ENCODE peak calls at places on chromosomes 16 and 17, in five cellular contexts. O, F, A, M and K are unnamed samples.
A peak's percentile ranks its signal among the peaks of the same experiment; 100 is the strongest.

GRCh38 chr17:52604105-52604504 is 445.6 kb upstream of the CA10 start:
- DNase-seq in F (no peak), O (no peak), M (no peak), A (no peak), K (no peak)

GRCh38 chr17:40901981-40902862 is 17.2 kb upstream of the KRT20 start:
- DNase-seq in A (no peak), O (no peak), F (peak; percentile 61), M (no peak), K (no peak)

GRCh38 chr17:44304651-44305050 is 3.8 kb upstream of the RUNDC3A start:
- DNase-seq in M (no peak), F (no peak), A (no peak), O (no peak), K (no peak)

GRCh38 chr16:70294385-70295029 is 4.5 kb upstream of the DDX19B start:
- DNase-seq in A (no peak), M (no peak), F (no peak), O (no peak), K (no peak)

GRCh38 chr16:82972520-82972919 is 345.8 kb downstream of the CDH13 start:
- DNase-seq in F (no peak), M (no peak), A (no peak), O (no peak), K (no peak)

GRCh38 chr17:13024526-13025263 is 6.9 kb upstream of the ELAC2 start:
- DNase-seq in F (no peak), O (peak; percentile 16), M (no peak), A (peak; percentile 52), K (no peak)

GRCh38 chr17:39144414-39144813 is 7.0 kb downstream of the PLXDC1 start:
- DNase-seq in O (peak; percentile 84), A (no peak), F (no peak), M (no peak), K (peak; percentile 30)

GRCh38 chr16:27355610-27356009 is 41.8 kb downstream of the IL4R start:
- DNase-seq in A (peak; percentile 18), F (no peak), O (no peak), M (no peak), K (no peak)

GRCh38 chr17:45043268-45043681 is 8.2 kb downstream of the DCAKD start:
- DNase-seq in O (no peak), F (no peak), A (no peak), M (no peak), K (no peak)

GRCh38 chr17:42112552-42113176 is at the start of gene DHX58:
- DNase-seq in M (no peak), O (peak; percentile 53), F (no peak), A (peak; percentile 73), K (no peak)

GRCh38 chr16:11748404-11749254 is 6.0 kb upstream of the TXNDC11 start:
- DNase-seq in F (no peak), O (no peak), M (no peak), A (no peak), K (no peak)

GRCh38 chr16:52074133-52074532 is 472.8 kb downstream of the TOX3 start:
- DNase-seq in A (no peak), F (no peak), O (no peak), M (no peak), K (no peak)

GRCh38 chr17:45782889-45783592 is 1.1 kb upstream of the CRHR1 start:
- DNase-seq in O (no peak), F (no peak), A (peak; percentile 6), M (no peak), K (no peak)

GRCh38 chr16:71807905-71808592 is 585 bp downstream of the AP1G1 start:
- DNase-seq in M (no peak), A (no peak), O (no peak), F (no peak), K (no peak)

GRCh38 chr16:67528222-67528869 is at the start of gene RIPOR1:
- DNase-seq in A (peak; percentile 45), O (no peak), M (no peak), F (no peak), K (no peak)

GRCh38 chr17:19003966-19004600 is 481 bp downstream of the FAM83G start:
- DNase-seq in M (no peak), O (no peak), F (no peak), A (peak; percentile 72), K (no peak)

GRCh38 chr16:8510160-8510559 is 80.2 kb downstream of the TMEM114 start:
- DNase-seq in O (no peak), F (no peak), M (no peak), A (no peak), K (no peak)

GRCh38 chr16:48244080-48244862 is at the start of gene LONP2:
- DNase-seq in F (peak; percentile 48), O (peak; percentile 55), A (peak; percentile 75), M (peak; percentile 62), K (peak; percentile 57)

GRCh38 chr16:12629271-12629670 is 174.4 kb downstream of the CPPED1 start:
- DNase-seq in M (no peak), O (no peak), F (no peak), A (no peak), K (no peak)

GRCh38 chr17:35540589-35541404 is 3.3 kb upstream of the SLFN12L start:
- DNase-seq in O (no peak), A (peak; percentile 20), M (no peak), F (no peak), K (peak; percentile 16)

GRCh38 chr17:17151962-17152361 is 54.2 kb downstream of the PLD6 start:
- DNase-seq in A (no peak), F (peak; percentile 72), O (peak; percentile 72), M (peak; percentile 86), K (no peak)

GRCh38 chr17:74332017-74332650 is 6.1 kb downstream of the KIF19 start:
- DNase-seq in F (no peak), M (no peak), A (no peak), O (no peak), K (no peak)

GRCh38 chr17:76353004-76353598 is 615 bp downstream of the PRPSAP1 start:
- DNase-seq in O (no peak), M (no peak), A (peak; percentile 2), F (no peak), K (no peak)

GRCh38 chr17:42690596-42690995 is 8.3 kb downstream of the CNTNAP1 start:
- DNase-seq in F (no peak), O (no peak), A (no peak), M (no peak), K (no peak)

GRCh38 chr16:89489731-89490385 is 503 bp downstream of the ANKRD11 start:
- DNase-seq in O (no peak), F (no peak), A (no peak), M (no peak), K (no peak)

GRCh38 chr16:30680326-30680725 is 18.6 kb upstream of the SRCAP start:
- DNase-seq in M (no peak), F (no peak), O (no peak), A (no peak), K (no peak)

DNA sequence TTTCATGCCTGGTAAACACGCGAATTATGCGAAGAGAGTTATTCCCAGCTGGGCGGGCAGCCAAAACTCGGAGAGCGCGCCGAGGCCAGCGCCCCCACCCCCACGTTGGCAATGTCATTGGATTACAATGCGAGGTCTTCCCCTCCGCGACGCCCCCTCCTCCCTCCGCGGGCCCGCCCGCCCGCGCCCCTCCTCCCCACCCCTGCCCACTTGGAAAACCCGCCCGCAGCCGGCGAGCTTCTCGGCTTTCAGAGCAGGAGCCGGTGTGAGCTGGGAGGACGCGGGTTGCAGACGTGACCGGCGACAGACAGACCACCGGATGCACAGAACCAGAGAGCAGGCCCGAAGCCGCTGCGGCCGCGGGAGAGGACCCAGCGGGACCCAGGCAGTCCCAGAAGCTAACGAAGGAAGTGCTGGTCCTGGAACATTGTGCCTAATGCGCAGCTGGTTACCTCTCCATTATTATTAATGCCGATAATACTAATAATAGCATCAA is 4.0 kb downstream of the NOG start:
- DNase-seq in F (no peak), O (no peak), M (no peak), A (no peak), K (no peak)
- H3K27me3 ChIP-seq in F (peaks cover 3% of the 10 kb centered on the region), O (peaks cover 3% of the 10 kb centered on the region), M (no peaks in the 10 kb centered on the region), A (peaks cover 44% of the 10 kb centered on the region), K (peaks cover 13% of the 10 kb centered on the region)

GRCh38 chr17:49967621-49968379 is 1.2 kb upstream of the DLX4 start:
- DNase-seq in F (no peak), M (no peak), A (no peak), O (no peak), K (no peak)

GRCh38 chr17:49969794-49970389 is 902 bp downstream of the DLX4 start:
- DNase-seq in F (no peak), A (no peak), O (no peak), M (no peak), K (no peak)

GRCh38 chr17:49969134-49969759 is at the start of gene DLX4:
- DNase-seq in F (no peak), M (no peak), A (peak; percentile 30), O (no peak), K (no peak)

GRCh38 chr17:49967205-49967604 is 1.8 kb upstream of the DLX4 start:
- DNase-seq in F (no peak), O (no peak), M (no peak), A (no peak), K (no peak)

GRCh38 chr17:49968380-49969133 is 433 bp upstream of the DLX4 start:
- DNase-seq in M (no peak), A (peak; percentile 46), O (no peak), F (no peak), K (no peak)
- H3K27me3 ChIP-seq in M (peaks cover 59% of the 10 kb centered on the region), A (peaks cover 70% of the 10 kb centered on the region), O (peaks cover 99% of the 10 kb centered on the region), F (peaks cover 97% of the 10 kb centered on the region), K (peaks cover 23% of the 10 kb centered on the region)

GRCh38 chr16:526181-527014 is 1.1 kb upstream of the CAPN15 start:
- DNase-seq in O (no peak), F (no peak), A (peak; percentile 11), M (no peak), K (no peak)

GRCh38 chr16:523097-523741 is 4.3 kb upstream of the CAPN15 start:
- DNase-seq in O (no peak), F (no peak), M (no peak), A (no peak), K (no peak)

GRCh38 chr16:524274-525011 is 3.1 kb upstream of the CAPN15 start:
- DNase-seq in F (no peak), O (no peak), M (no peak), A (no peak), K (no peak)

GRCh38 chr16:525520-526180 is 1.9 kb upstream of the CAPN15 start:
- DNase-seq in A (no peak), M (no peak), O (peak; percentile 50), F (peak; percentile 93), K (no peak)

DNA sequence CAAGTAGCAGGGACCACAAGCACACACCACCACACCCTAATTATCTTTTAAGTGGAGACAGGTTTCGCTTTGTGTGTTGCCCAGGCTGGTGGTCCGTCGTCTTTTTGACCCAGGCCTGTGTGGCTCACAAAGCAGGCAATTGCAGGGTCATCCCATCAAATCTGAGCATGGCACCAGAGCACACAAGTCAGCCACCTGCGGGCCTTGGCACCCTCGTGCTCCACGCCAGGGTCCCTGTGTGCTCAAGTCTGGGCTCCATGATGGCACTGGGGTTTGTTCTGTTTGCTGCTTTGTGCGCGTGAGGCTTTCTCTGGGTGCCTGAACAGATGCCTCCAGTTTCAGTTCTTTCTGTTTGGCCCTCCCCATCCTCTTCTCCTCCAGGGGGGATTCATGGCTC is 2.4 kb upstream of the CAPN15 start:
- DNase-seq in F (no peak), M (no peak), A (no peak), O (no peak), K (no peak)
- H3K27me3 ChIP-seq in F (no peaks in the 10 kb centered on the region), M (no peaks in the 10 kb centered on the region), A (no peaks in the 10 kb centered on the region), O (no peaks in the 10 kb centered on the region), K (no peaks in the 10 kb centered on the region)

DNA sequence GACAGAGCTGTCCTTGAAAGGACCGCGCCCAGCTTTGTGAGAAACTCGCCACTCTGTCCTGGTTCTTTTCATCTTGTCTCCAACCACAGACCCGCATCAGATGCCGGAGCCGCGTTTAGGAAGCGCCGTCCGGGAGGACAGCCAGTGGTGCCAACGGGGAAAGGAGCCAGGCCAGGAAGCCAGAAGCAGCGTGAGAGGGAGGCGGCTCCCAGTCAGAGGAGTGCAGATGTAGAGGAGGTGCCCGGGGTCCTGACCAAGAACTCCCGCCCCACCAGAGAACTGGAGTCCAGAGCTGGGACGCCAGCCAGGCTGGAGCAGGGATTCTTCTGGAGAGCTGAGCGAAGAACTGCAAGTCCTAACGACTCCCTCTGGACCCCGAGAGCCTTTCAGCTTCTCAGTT is 49.3 kb upstream of the TNRC6C start:
- DNase-seq in O (no peak), A (no peak), F (no peak), M (no peak), K (no peak)
- H3K27me3 ChIP-seq in O (peaks cover 30% of the 10 kb centered on the region), A (no peaks in the 10 kb centered on the region), F (peaks cover 15% of the 10 kb centered on the region), M (no peaks in the 10 kb centered on the region), K (peaks cover 84% of the 10 kb centered on the region)